ENCODE peak calls at places on chromosomes 5 and 9, in four cellular contexts. D, Y, O and U are unnamed samples.

GRCh38 chr9:92164975-92165374 is 49.8 kb upstream of the SPTLC1 start:
- DNase-seq in O (no peak), D (no peak), Y (no peak), U (no peak)

GRCh38 chr5:38653389-38653788 is 96.9 kb upstream of the LIFR start:
- DNase-seq in D (no peak), O (no peak), Y (no peak), U (no peak)

GRCh38 chr9:36322462-36322861 is 64.2 kb upstream of the GNE start:
- DNase-seq in Y (no peak), O (no peak), D (no peak), U (no peak)

GRCh38 chr5:141992349-141992963 is 20.4 kb downstream of the GNPDA1 start:
- DNase-seq in O (peak), Y (peak), D (no peak), U (no peak)

GRCh38 chr5:151742870-151743294 is 15.5 kb downstream of the ATOX1 start:
- DNase-seq in Y (no peak), D (no peak), O (no peak), U (no peak)

GRCh38 chr5:151075698-151076331 is 5.0 kb downstream of the TNIP1 start:
- DNase-seq in D (no peak), Y (no peak), O (no peak), U (no peak)

GRCh38 chr5:135303582-135304173 is 95.4 kb downstream of the MACROH2A1 start:
- DNase-seq in Y (no peak), D (no peak), O (no peak), U (no peak)

GRCh38 chr5:34866989-34867471 is 28.1 kb downstream of the TTC23L start:
- DNase-seq in O (no peak), Y (no peak), D (peak), U (no peak)

GRCh38 chr5:128538249-128539037 is 398 bp upstream of the FBN2 start:
- DNase-seq in O (peak), D (peak), Y (no peak), U (peak)

GRCh38 chr5:139884734-139885133 is 89.1 kb downstream of the PSD2 start:
- DNase-seq in Y (no peak), O (no peak), D (no peak), U (no peak)

GRCh38 chr5:10457682-10458574 is 16.2 kb downstream of the ROPN1L start:
- DNase-seq in O (no peak), Y (no peak), D (no peak), U (no peak)

GRCh38 chr5:150779397-150780179 is 1.0 kb downstream of the SMIM3 start:
- DNase-seq in D (no peak), Y (no peak), O (no peak), U (peak)